ENCODE peak calls at places on chromosomes 7 and 10, in ten cellular contexts. S is anterior cingulate cortex; Q is NCI-H524; A is NCI-H1930; J is suprapubic skin; K is T-helper 22 cell; H is IMR-90; E is SW 1271; Z is stimulated activated CD4-positive, alpha-beta T cell treated with anti-CD3 and anti-CD28 coated beads, Interleukin-15, amount 100 ng/mL, for 1 hour; C is A549. N is an unnamed sample.

GRCh38 chr7:27689045-27689877 is 26.6 kb upstream of the HIBADH start:
- DNase-seq in S (no peak), Q (no peak), A (peak; percentile 31), J (no peak), K (no peak), H (peak; percentile 31), E (no peak), Z (no peak), C (peak; percentile 45), N (no peak)

GRCh38 chr7:5694221-5694754 is 87.2 kb downstream of the RNF216 start:
- DNase-seq in S (no peak), Q (no peak), A (no peak), J (no peak), K (no peak), H (peak; percentile 97), E (no peak), Z (no peak), C (no peak), N (no peak)

GRCh38 chr7:156515911-156516790 is 124.4 kb upstream of the RNF32 start:
- DNase-seq in S (no peak), Q (no peak), A (no peak), J (no peak), K (no peak), H (no peak), E (no peak), Z (no peak), C (no peak), N (no peak)

GRCh38 chr10:3222068-3222467 is 49.5 kb upstream of the PITRM1 start:
- DNase-seq in S (no peak), Q (no peak), A (no peak), J (peak; percentile 28), K (no peak), H (no peak), E (no peak), Z (no peak), C (peak; percentile 41), N (no peak)

GRCh38 chr10:33174674-33175073 is 159.8 kb downstream of the NRP1 start:
- DNase-seq in S (no peak), Q (no peak), A (no peak), J (no peak), K (no peak), H (peak; percentile 36), E (no peak), Z (no peak), C (no peak), N (no peak)

GRCh38 chr10:62491597-62491996 is 117.4 kb downstream of the ZNF365 start:
- DNase-seq in S (no peak), Q (no peak), A (no peak), J (no peak), K (no peak), H (no peak), E (no peak), Z (no peak), C (no peak), N (no peak)

GRCh38 chr10:787933-788651 is 98.6 kb upstream of the DIP2C start:
- DNase-seq in S (no peak), Q (no peak), A (no peak), J (no peak), K (no peak), H (peak; percentile 62), E (no peak), Z (no peak), C (no peak), N (no peak)

GRCh38 chr7:108244110-108244509 is 113.9 kb upstream of the LAMB4 start:
- DNase-seq in S (no peak), Q (no peak), A (no peak), J (no peak), K (no peak), H (no peak), E (no peak), Z (no peak), C (peak; percentile 59), N (no peak)

GRCh38 chr10:110355922-110356627 is 51.4 kb upstream of the SMNDC1 start:
- DNase-seq in S (no peak), Q (no peak), A (no peak), J (no peak), K (peak; percentile 20), H (no peak), E (no peak), Z (no peak), C (no peak), N (peak; percentile 22)

GRCh38 chr10:5545778-5546710 is 21.3 kb downstream of the CALML3 start:
- DNase-seq in S (no peak), Q (no peak), A (no peak), J (peak; percentile 51), K (no peak), H (peak; percentile 97), E (no peak), Z (no peak), C (peak; percentile 94), N (no peak)

GRCh38 chr10:92240289-92241157 is 50.4 kb downstream of the CPEB3 start:
- DNase-seq in S (peak; percentile 64), Q (peak; percentile 21), A (no peak), J (peak; percentile 68), K (peak; percentile 9), H (peak; percentile 70), E (no peak), Z (no peak), C (peak; percentile 55), N (no peak)

GRCh38 chr10:77281719-77282118 is 355.9 kb downstream of the KCNMA1 start:
- DNase-seq in S (no peak), Q (no peak), A (no peak), J (no peak), K (no peak), H (no peak), E (no peak), Z (no peak), C (no peak), N (no peak)

GRCh38 chr10:18005781-18006456 is 54.2 kb downstream of the SLC39A12 start:
- DNase-seq in S (no peak), Q (no peak), A (no peak), J (no peak), K (no peak), H (peak; percentile 88), E (no peak), Z (no peak), C (no peak), N (no peak)

GRCh38 chr7:93046641-93047040 is 71.1 kb downstream of the SAMD9 start:
- DNase-seq in S (no peak), Q (no peak), A (no peak), J (no peak), K (no peak), H (no peak), E (no peak), Z (no peak), C (peak; percentile 38), N (no peak)

GRCh38 chr10:6701289-6701688 is 121.2 kb upstream of the PRKCQ start:
- DNase-seq in S (no peak), Q (no peak), A (no peak), J (no peak), K (no peak), H (no peak), E (no peak), Z (no peak), C (peak; percentile 37), N (no peak)

GRCh38 chr10:101658910-101659309 is 36.1 kb downstream of the FBXW4 start:
- DNase-seq in S (no peak), Q (no peak), A (no peak), J (no peak), K (no peak), H (no peak), E (no peak), Z (no peak), C (no peak), N (no peak)

GRCh38 chr10:70115948-70116682 is 16.5 kb downstream of the AIFM2 start:
- DNase-seq in S (no peak), Q (no peak), A (peak; percentile 10), J (no peak), K (no peak), H (peak; percentile 9), E (no peak), Z (peak; percentile 17), C (peak; percentile 45), N (peak; percentile 33)

GRCh38 chr7:20786779-20787651 is at the start of gene SP8:
- DNase-seq in S (no peak), Q (peak; percentile 40), A (peak; percentile 81), J (no peak), K (no peak), H (peak; percentile 11), E (peak; percentile 25), Z (no peak), C (no peak), N (no peak)

GRCh38 chr10:118498623-118499022 is 96.8 kb downstream of the PRLHR start:
- DNase-seq in S (no peak), Q (no peak), A (no peak), J (no peak), K (no peak), H (no peak), E (no peak), Z (no peak), C (peak; percentile 18), N (no peak)

GRCh38 chr10:107728807-107729206 is 564.3 kb upstream of the SORCS1 start:
- DNase-seq in S (no peak), Q (no peak), A (no peak), J (no peak), K (no peak), H (no peak), E (no peak), Z (no peak), C (no peak), N (no peak)

GRCh38 chr7:41886257-41886905 is 183.5 kb upstream of the INHBA start:
- DNase-seq in S (no peak), Q (no peak), A (no peak), J (peak; percentile 81), K (no peak), H (peak; percentile 95), E (no peak), Z (no peak), C (no peak), N (no peak)

GRCh38 chr10:91043173-91043910 is 122.5 kb upstream of the ANKRD1 start:
- DNase-seq in S (no peak), Q (no peak), A (no peak), J (no peak), K (no peak), H (peak; percentile 16), E (no peak), Z (no peak), C (peak; percentile 53), N (no peak)

GRCh38 chr10:19904202-19904661 is 88.0 kb downstream of the PLXDC2 start:
- DNase-seq in S (no peak), Q (no peak), A (no peak), J (no peak), K (no peak), H (peak; percentile 61), E (no peak), Z (no peak), C (no peak), N (no peak)

GRCh38 chr7:4819450-4820404 is 42.1 kb downstream of the PAPOLB start:
- DNase-seq in S (no peak), Q (no peak), A (no peak), J (no peak), K (no peak), H (no peak), E (no peak), Z (no peak), C (no peak), N (no peak)

GRCh38 chr7:78529392-78529791 is 730.8 kb downstream of the PHTF2 start:
- DNase-seq in S (no peak), Q (no peak), A (no peak), J (no peak), K (no peak), H (peak; percentile 43), E (no peak), Z (no peak), C (no peak), N (no peak)

GRCh38 chr10:77700086-77700485 is 62.5 kb upstream of the KCNMA1 start:
- DNase-seq in S (no peak), Q (no peak), A (no peak), J (no peak), K (no peak), H (no peak), E (no peak), Z (no peak), C (no peak), N (no peak)

GRCh38 chr10:13987472-13987871 is 343.3 kb downstream of the FRMD4A start:
- DNase-seq in S (no peak), Q (no peak), A (no peak), J (no peak), K (no peak), H (peak; percentile 91), E (no peak), Z (no peak), C (peak; percentile 11), N (no peak)

GRCh38 chr7:93530701-93531100 is 43.8 kb downstream of the CALCR start:
- DNase-seq in S (no peak), Q (peak; percentile 33), A (no peak), J (no peak), K (no peak), H (no peak), E (no peak), Z (no peak), C (no peak), N (no peak)